ENCODE peak calls at places on chromosomes 5 and 9, in four cellular contexts. One of them, this sample, is unnamed.

GRCh38 chr5:14849516-14850294 is 21.9 kb downstream of the ANKH start:
- DNase-seq in H1: no peak
- DNase-seq in K562: no peak
- DNase-seq in GM12878: no peak
- DNase-seq in this sample: no peak

GRCh38 chr9:35649431-35650340 is 1.0 kb downstream of the SIT1 start:
- DNase-seq in H1: no peak
- DNase-seq in GM12878: no peak
- DNase-seq in K562: peak; percentile 26
- DNase-seq in this sample: no peak

GRCh38 chr9:131887680-131888079 is 147.8 kb upstream of the RAPGEF1 start:
- DNase-seq in GM12878: no peak
- DNase-seq in H1: no peak
- DNase-seq in K562: no peak
- DNase-seq in this sample: no peak

GRCh38 chr5:150322202-150322601 is 19.5 kb upstream of the ARSI start:
- DNase-seq in K562: no peak
- DNase-seq in H1: no peak
- DNase-seq in GM12878: no peak
- DNase-seq in this sample: peak; percentile 87

GRCh38 chr5:6541256-6542013 is 91.4 kb downstream of the NSUN2 start:
- DNase-seq in GM12878: no peak
- DNase-seq in K562: no peak
- DNase-seq in H1: no peak
- DNase-seq in this sample: no peak

GRCh38 chr5:90866333-90866732 is 307.7 kb downstream of the ADGRV1 start:
- DNase-seq in H1: no peak
- DNase-seq in GM12878: no peak
- DNase-seq in K562: peak; percentile 31
- DNase-seq in this sample: peak; percentile 28

GRCh38 chr5:157559301-157559700 is 16.3 kb downstream of the ADAM19 start:
- DNase-seq in GM12878: no peak
- DNase-seq in H1: no peak
- DNase-seq in K562: no peak
- DNase-seq in this sample: peak; percentile 67

GRCh38 chr9:128304971-128305288 is 17.3 kb downstream of the TRUB2 start:
- DNase-seq in H1: no peak
- DNase-seq in GM12878: no peak
- DNase-seq in K562: no peak
- DNase-seq in this sample: peak; percentile 56

GRCh38 chr9:127224883-127225739 is 39.5 kb upstream of the GARNL3 start:
- DNase-seq in K562: peak; percentile 99
- DNase-seq in GM12878: no peak
- DNase-seq in H1: peak; percentile 98
- DNase-seq in this sample: peak; percentile 81

GRCh38 chr9:80175286-80175906 is 603.6 kb downstream of the TLE4 start:
- DNase-seq in GM12878: no peak
- DNase-seq in H1: no peak
- DNase-seq in K562: peak; percentile 8
- DNase-seq in this sample: peak; percentile 64

GRCh38 chr9:12640866-12641636 is 52.1 kb upstream of the TYRP1 start:
- DNase-seq in K562: no peak
- DNase-seq in H1: no peak
- DNase-seq in GM12878: no peak
- DNase-seq in this sample: no peak

GRCh38 chr5:60161340-60161934 is 267.9 kb upstream of the PDE4D start:
- DNase-seq in H1: no peak
- DNase-seq in GM12878: peak; percentile 4
- DNase-seq in K562: no peak
- DNase-seq in this sample: peak; percentile 19

GRCh38 chr5:58318468-58318867 is 141.4 kb downstream of the PLK2 start:
- DNase-seq in GM12878: no peak
- DNase-seq in K562: no peak
- DNase-seq in H1: no peak
- DNase-seq in this sample: peak; percentile 70

GRCh38 chr5:22531986-22532385 is 321.2 kb downstream of the CDH12 start:
- DNase-seq in GM12878: no peak
- DNase-seq in H1: no peak
- DNase-seq in K562: no peak
- DNase-seq in this sample: no peak

GRCh38 chr9:113823421-113823820 is 52.7 kb upstream of the ZNF618 start:
- DNase-seq in GM12878: no peak
- DNase-seq in H1: no peak
- DNase-seq in K562: no peak
- DNase-seq in this sample: no peak

GRCh38 chr9:93678199-93679019 is 102.0 kb downstream of the PHF2 start:
- DNase-seq in K562: no peak
- DNase-seq in H1: peak; percentile 36
- DNase-seq in GM12878: no peak
- DNase-seq in this sample: no peak

GRCh38 chr5:171422902-171423663 is 3.6 kb downstream of the FGF18 start:
- DNase-seq in GM12878: no peak
- DNase-seq in H1: no peak
- DNase-seq in K562: no peak
- DNase-seq in this sample: no peak

GRCh38 chr5:169197343-169197742 is 103.6 kb downstream of the SLIT3 start:
- DNase-seq in GM12878: no peak
- DNase-seq in H1: no peak
- DNase-seq in K562: no peak
- DNase-seq in this sample: no peak

GRCh38 chr9:3238241-3238640 is 287.6 kb downstream of the RFX3 start:
- DNase-seq in H1: no peak
- DNase-seq in K562: no peak
- DNase-seq in GM12878: no peak
- DNase-seq in this sample: peak; percentile 62

GRCh38 chr5:157710887-157711286 is 20.3 kb upstream of the THG1L start:
- DNase-seq in K562: no peak
- DNase-seq in H1: no peak
- DNase-seq in GM12878: no peak
- DNase-seq in this sample: peak; percentile 86

GRCh38 chr5:92222449-92222848 is 839.3 kb upstream of the ARRDC3 start:
- DNase-seq in GM12878: no peak
- DNase-seq in K562: no peak
- DNase-seq in H1: no peak
- DNase-seq in this sample: peak; percentile 1

GRCh38 chr9:134622896-134623407 is 18.7 kb upstream of the COL5A1 start:
- DNase-seq in H1: no peak
- DNase-seq in GM12878: no peak
- DNase-seq in K562: no peak
- DNase-seq in this sample: no peak

GRCh38 chr5:39340486-39340885 is 23.8 kb downstream of the C9 start:
- DNase-seq in GM12878: no peak
- DNase-seq in K562: no peak
- DNase-seq in H1: no peak
- DNase-seq in this sample: no peak

GRCh38 chr5:153211052-153211451 is 279.4 kb upstream of the GRIA1 start:
- DNase-seq in GM12878: no peak
- DNase-seq in H1: no peak
- DNase-seq in K562: no peak
- DNase-seq in this sample: no peak

GRCh38 chr5:3609120-3609681 is 13.6 kb downstream of the IRX1 start:
- DNase-seq in K562: no peak
- DNase-seq in GM12878: no peak
- DNase-seq in H1: no peak
- DNase-seq in this sample: no peak

GRCh38 chr5:125348221-125348692 is 601.8 kb upstream of the ZNF608 start:
- DNase-seq in K562: no peak
- DNase-seq in H1: no peak
- DNase-seq in GM12878: no peak
- DNase-seq in this sample: no peak

GRCh38 chr5:6910950-6911349 is 197.7 kb downstream of the TENT4A start:
- DNase-seq in H1: no peak
- DNase-seq in GM12878: no peak
- DNase-seq in K562: no peak
- DNase-seq in this sample: no peak

GRCh38 chr5:68047035-68047434 is 168.5 kb upstream of the PIK3R1 start:
- DNase-seq in K562: no peak
- DNase-seq in H1: no peak
- DNase-seq in GM12878: no peak
- DNase-seq in this sample: peak; percentile 54

GRCh38 chr5:155726267-155726666 is 600.7 kb upstream of the SGCD start:
- DNase-seq in GM12878: no peak
- DNase-seq in H1: peak; percentile 65
- DNase-seq in K562: no peak
- DNase-seq in this sample: peak; percentile 4

GRCh38 chr5:137888489-137888874 is 775 bp upstream of the PKD2L2 start:
- DNase-seq in H1: no peak
- DNase-seq in K562: no peak
- DNase-seq in GM12878: no peak
- DNase-seq in this sample: no peak

GRCh38 chr5:141883184-141883947 is 5.2 kb upstream of the PCDH1 start:
- DNase-seq in H1: peak; percentile 91
- DNase-seq in GM12878: no peak
- DNase-seq in K562: peak; percentile 80
- DNase-seq in this sample: peak; percentile 11

GRCh38 chr5:60700347-60700815 is 415 bp upstream of the DEPDC1B start:
- DNase-seq in K562: no peak
- DNase-seq in GM12878: no peak
- DNase-seq in H1: no peak
- DNase-seq in this sample: no peak

GRCh38 chr5:123120197-123120596 is 31.2 kb downstream of the PRDM6 start:
- DNase-seq in K562: no peak
- DNase-seq in GM12878: no peak
- DNase-seq in H1: no peak
- DNase-seq in this sample: no peak

GRCh38 chr9:708556-709432 is 132.7 kb upstream of the DMRT1 start:
- DNase-seq in GM12878: no peak
- DNase-seq in H1: no peak
- DNase-seq in K562: no peak
- DNase-seq in this sample: no peak

GRCh38 chr9:706073-706472 is 135.4 kb upstream of the DMRT1 start:
- DNase-seq in H1: no peak
- DNase-seq in GM12878: no peak
- DNase-seq in K562: no peak
- DNase-seq in this sample: no peak

GRCh38 chr9:708182-708555 is 133.3 kb upstream of the DMRT1 start:
- DNase-seq in GM12878: no peak
- DNase-seq in K562: no peak
- DNase-seq in H1: no peak
- DNase-seq in this sample: no peak

GRCh38 chr9:703392-703791 is 138.1 kb upstream of the DMRT1 start:
- DNase-seq in H1: no peak
- DNase-seq in K562: no peak
- DNase-seq in GM12878: no peak
- DNase-seq in this sample: peak; percentile 34

DNA sequence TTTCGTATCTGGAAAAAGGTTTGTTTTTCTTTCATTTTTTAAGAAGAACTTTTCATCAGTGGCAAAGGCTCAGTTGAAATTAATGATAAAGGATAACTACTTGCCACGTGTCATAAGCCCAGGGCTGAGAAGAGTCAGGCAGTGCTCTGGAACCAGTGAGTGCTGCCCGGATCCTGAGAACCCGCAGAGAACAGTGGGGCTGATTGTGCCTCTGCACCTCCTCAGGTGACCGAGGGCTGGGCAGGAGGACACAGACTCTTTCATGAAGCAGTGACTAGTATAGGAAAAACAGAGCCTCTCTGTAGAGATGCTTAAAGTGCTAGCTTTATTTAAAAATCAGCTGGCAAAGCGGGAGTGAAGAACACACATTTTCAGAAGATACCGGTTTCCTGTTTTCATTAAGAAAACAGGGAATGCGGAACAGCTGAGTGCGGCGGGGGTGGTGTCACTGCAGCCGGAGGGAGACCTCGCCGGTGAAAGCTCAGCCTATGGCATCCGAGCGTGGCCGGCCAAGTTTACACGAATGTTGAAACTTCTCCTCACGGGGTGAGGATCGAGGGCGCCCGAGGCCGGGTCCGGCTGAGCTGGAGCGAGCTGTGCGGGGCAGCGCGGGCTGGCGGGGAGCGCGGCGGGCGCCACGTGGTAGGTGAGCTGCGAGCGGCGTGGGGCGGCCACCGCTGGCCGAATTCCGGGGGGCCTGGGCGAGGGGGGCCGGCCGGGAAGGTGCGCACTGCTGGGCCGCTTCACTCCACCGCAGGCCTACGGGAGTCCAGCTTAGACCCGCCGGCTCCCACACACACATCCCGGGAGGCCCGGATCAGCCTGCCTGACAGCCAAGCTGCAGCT is 134.7 kb upstream of the DMRT1 start:
- DNase-seq in H1: peak; percentile 66
- DNase-seq in K562: peak; percentile 13
- DNase-seq in GM12878: no peak
- DNase-seq in this sample: peak; percentile 75
- TF ChIP-seq CHD1 in H1: no peak
- TF ChIP-seq CHD1 in K562: no peak
- TF ChIP-seq CHD1 in GM12878: no peak
- TF ChIP-seq CHD1 in this sample: no peak

GRCh38 chr5:65969539-65970393 is 43.4 kb downstream of the ERBIN start:
- DNase-seq in GM12878: no peak
- DNase-seq in K562: no peak
- DNase-seq in H1: no peak
- DNase-seq in this sample: no peak
- H3K4me2 ChIP-seq in GM12878: peak overlapping the region; percentile 75
- H3K4me2 ChIP-seq in K562: peak overlapping the region; percentile 63
- H3K4me2 ChIP-seq in H1: no peak overlapping the region
- H3K4me2 ChIP-seq in this sample: peak overlapping the region; percentile 40

DNA sequence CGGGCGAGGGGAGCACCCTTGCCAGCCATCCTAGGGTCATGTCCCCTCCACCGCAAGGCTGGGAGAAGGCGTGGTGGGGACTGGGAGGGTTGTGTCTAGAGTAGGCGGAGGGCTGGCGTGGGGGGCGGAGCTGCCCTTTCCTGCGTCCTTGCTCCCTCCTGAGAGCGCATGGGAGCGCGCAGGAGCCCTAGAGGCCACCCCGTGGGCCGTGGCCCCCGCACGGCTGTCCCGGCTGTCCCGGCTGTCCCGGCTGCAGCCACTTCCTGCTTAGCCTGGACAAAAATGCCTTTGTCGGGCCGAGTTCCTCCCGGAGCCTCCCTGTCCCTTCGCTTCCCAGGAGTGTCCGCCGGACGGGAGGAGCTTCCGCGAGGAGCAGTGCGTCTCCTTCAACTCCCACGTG is 4.9 kb downstream of the ADAMTSL2 start:
- DNase-seq in H1: no peak
- DNase-seq in K562: peak; percentile 80
- DNase-seq in GM12878: no peak
- DNase-seq in this sample: no peak
- TF ChIP-seq CHD1 in H1: no peak
- TF ChIP-seq CHD1 in K562: no peak
- TF ChIP-seq CHD1 in GM12878: no peak
- TF ChIP-seq CHD1 in this sample: no peak

GRCh38 chr5:102813740-102814139 is 58.6 kb downstream of the PAM start:
- DNase-seq in K562: no peak
- DNase-seq in H1: no peak
- DNase-seq in GM12878: no peak
- DNase-seq in this sample: no peak

GRCh38 chr5:102818934-102819333 is 63.8 kb downstream of the PAM start:
- DNase-seq in K562: no peak
- DNase-seq in GM12878: no peak
- DNase-seq in H1: no peak
- DNase-seq in this sample: no peak

GRCh38 chr5:102818345-102818744 is 63.2 kb downstream of the PAM start:
- DNase-seq in GM12878: no peak
- DNase-seq in H1: no peak
- DNase-seq in K562: no peak
- DNase-seq in this sample: no peak

GRCh38 chr5:102815084-102815483 is 60.0 kb downstream of the PAM start:
- DNase-seq in H1: no peak
- DNase-seq in GM12878: no peak
- DNase-seq in K562: no peak
- DNase-seq in this sample: no peak

GRCh38 chr5:102815560-102816324 is 60.6 kb downstream of the PAM start:
- DNase-seq in GM12878: no peak
- DNase-seq in K562: no peak
- DNase-seq in H1: no peak
- DNase-seq in this sample: no peak
- H3K4me2 ChIP-seq in GM12878: peak overlapping the region; percentile 3
- H3K4me2 ChIP-seq in K562: no peak overlapping the region
- H3K4me2 ChIP-seq in H1: no peak overlapping the region
- H3K4me2 ChIP-seq in this sample: peak overlapping the region; percentile 66

This sample was measured in IMR-90.